ENCODE peak calls at places on chromosomes 7 and 10, in eight cellular contexts. One of them, this sample, is unnamed.

GRCh38 chr10:28991738-28992270 is 297.1 kb upstream of the LYZL1 start:
- DNase-seq in Calu3: peak
- DNase-seq in activated B cell treated with CpG ODN at 0.5 μM for 24 hours: no peak
- DNase-seq in gastrocnemius medialis: no peak
- DNase-seq in nephron progenitor cell: peak
- DNase-seq in AG04450: no peak
- DNase-seq in Caco-2: peak
- DNase-seq in ovary: no peak
- DNase-seq in this sample: peak

GRCh38 chr10:91745086-91745831 is 53.0 kb upstream of the TNKS2 start:
- DNase-seq in Calu3: peak
- DNase-seq in activated B cell treated with CpG ODN at 0.5 μM for 24 hours: no peak
- DNase-seq in gastrocnemius medialis: no peak
- DNase-seq in nephron progenitor cell: peak
- DNase-seq in AG04450: no peak
- DNase-seq in Caco-2: peak
- DNase-seq in ovary: no peak
- DNase-seq in this sample: no peak

GRCh38 chr10:80814147-80814652 is 276.5 kb downstream of the SH2D4B start:
- DNase-seq in Calu3: no peak
- DNase-seq in activated B cell treated with CpG ODN at 0.5 μM for 24 hours: no peak
- DNase-seq in gastrocnemius medialis: no peak
- DNase-seq in nephron progenitor cell: no peak
- DNase-seq in AG04450: no peak
- DNase-seq in Caco-2: no peak
- DNase-seq in ovary: no peak
- DNase-seq in this sample: no peak

GRCh38 chr10:28241766-28242399 is 61.0 kb downstream of the MPP7 start:
- DNase-seq in Calu3: peak
- DNase-seq in activated B cell treated with CpG ODN at 0.5 μM for 24 hours: no peak
- DNase-seq in gastrocnemius medialis: no peak
- DNase-seq in nephron progenitor cell: peak
- DNase-seq in AG04450: peak
- DNase-seq in Caco-2: peak
- DNase-seq in ovary: peak
- DNase-seq in this sample: no peak

GRCh38 chr7:27697861-27698430 is 35.3 kb upstream of the HIBADH start:
- DNase-seq in Calu3: peak
- DNase-seq in activated B cell treated with CpG ODN at 0.5 μM for 24 hours: no peak
- DNase-seq in gastrocnemius medialis: no peak
- DNase-seq in nephron progenitor cell: no peak
- DNase-seq in AG04450: no peak
- DNase-seq in Caco-2: no peak
- DNase-seq in ovary: peak
- DNase-seq in this sample: no peak

GRCh38 chr10:114402871-114403544 is 1.3 kb downstream of the AFAP1L2 start:
- DNase-seq in Calu3: no peak
- DNase-seq in activated B cell treated with CpG ODN at 0.5 μM for 24 hours: no peak
- DNase-seq in gastrocnemius medialis: no peak
- DNase-seq in nephron progenitor cell: peak
- DNase-seq in AG04450: no peak
- DNase-seq in Caco-2: no peak
- DNase-seq in ovary: no peak
- DNase-seq in this sample: no peak

GRCh38 chr10:103535595-103535994 is 42.1 kb downstream of the NEURL1 start:
- DNase-seq in Calu3: no peak
- DNase-seq in activated B cell treated with CpG ODN at 0.5 μM for 24 hours: peak
- DNase-seq in gastrocnemius medialis: no peak
- DNase-seq in nephron progenitor cell: no peak
- DNase-seq in AG04450: no peak
- DNase-seq in Caco-2: no peak
- DNase-seq in ovary: no peak
- DNase-seq in this sample: no peak

GRCh38 chr10:30155401-30155800 is 96.0 kb upstream of the JCAD start:
- DNase-seq in Calu3: no peak
- DNase-seq in activated B cell treated with CpG ODN at 0.5 μM for 24 hours: no peak
- DNase-seq in gastrocnemius medialis: no peak
- DNase-seq in nephron progenitor cell: no peak
- DNase-seq in AG04450: no peak
- DNase-seq in Caco-2: no peak
- DNase-seq in ovary: no peak
- DNase-seq in this sample: no peak

GRCh38 chr10:86795353-86795752 is 38.9 kb downstream of the BMPR1A start:
- DNase-seq in Calu3: no peak
- DNase-seq in activated B cell treated with CpG ODN at 0.5 μM for 24 hours: no peak
- DNase-seq in gastrocnemius medialis: no peak
- DNase-seq in nephron progenitor cell: peak
- DNase-seq in AG04450: peak
- DNase-seq in Caco-2: no peak
- DNase-seq in ovary: no peak
- DNase-seq in this sample: no peak

GRCh38 chr7:23544913-23545354 is 13.2 kb upstream of the TRA2A start:
- DNase-seq in Calu3: peak
- DNase-seq in activated B cell treated with CpG ODN at 0.5 μM for 24 hours: no peak
- DNase-seq in gastrocnemius medialis: no peak
- DNase-seq in nephron progenitor cell: no peak
- DNase-seq in AG04450: no peak
- DNase-seq in Caco-2: peak
- DNase-seq in ovary: no peak
- DNase-seq in this sample: no peak

GRCh38 chr7:155918720-155919399 is 106.6 kb upstream of the SHH start:
- DNase-seq in Calu3: peak
- DNase-seq in activated B cell treated with CpG ODN at 0.5 μM for 24 hours: no peak
- DNase-seq in gastrocnemius medialis: no peak
- DNase-seq in nephron progenitor cell: no peak
- DNase-seq in AG04450: peak
- DNase-seq in Caco-2: peak
- DNase-seq in ovary: no peak
- DNase-seq in this sample: no peak

GRCh38 chr7:7354674-7355073 is 172.3 kb downstream of the C1GALT1 start:
- DNase-seq in Calu3: peak
- DNase-seq in activated B cell treated with CpG ODN at 0.5 μM for 24 hours: no peak
- DNase-seq in gastrocnemius medialis: no peak
- DNase-seq in nephron progenitor cell: no peak
- DNase-seq in AG04450: no peak
- DNase-seq in Caco-2: peak
- DNase-seq in ovary: no peak
- DNase-seq in this sample: no peak

GRCh38 chr10:132163278-132163765 is 23.4 kb upstream of the DPYSL4 start:
- DNase-seq in Calu3: peak
- DNase-seq in activated B cell treated with CpG ODN at 0.5 μM for 24 hours: no peak
- DNase-seq in gastrocnemius medialis: no peak
- DNase-seq in nephron progenitor cell: peak
- DNase-seq in AG04450: no peak
- DNase-seq in Caco-2: peak
- DNase-seq in ovary: no peak
- DNase-seq in this sample: no peak

GRCh38 chr10:23777153-23777552 is 338.3 kb downstream of the OTUD1 start:
- DNase-seq in Calu3: no peak
- DNase-seq in activated B cell treated with CpG ODN at 0.5 μM for 24 hours: no peak
- DNase-seq in gastrocnemius medialis: no peak
- DNase-seq in nephron progenitor cell: no peak
- DNase-seq in AG04450: no peak
- DNase-seq in Caco-2: no peak
- DNase-seq in ovary: no peak
- DNase-seq in this sample: no peak

GRCh38 chr10:25815236-25815635 is 118.8 kb upstream of the MYO3A start:
- DNase-seq in Calu3: no peak
- DNase-seq in activated B cell treated with CpG ODN at 0.5 μM for 24 hours: no peak
- DNase-seq in gastrocnemius medialis: no peak
- DNase-seq in nephron progenitor cell: no peak
- DNase-seq in AG04450: no peak
- DNase-seq in Caco-2: no peak
- DNase-seq in ovary: no peak
- DNase-seq in this sample: no peak

GRCh38 chr10:102268333-102268999 is 23.1 kb downstream of the GBF1 start:
- DNase-seq in Calu3: no peak
- DNase-seq in activated B cell treated with CpG ODN at 0.5 μM for 24 hours: no peak
- DNase-seq in gastrocnemius medialis: no peak
- DNase-seq in nephron progenitor cell: no peak
- DNase-seq in AG04450: no peak
- DNase-seq in Caco-2: no peak
- DNase-seq in ovary: no peak
- DNase-seq in this sample: no peak

GRCh38 chr7:52777423-52777822 is 258.0 kb upstream of the POM121L12 start:
- DNase-seq in Calu3: no peak
- DNase-seq in activated B cell treated with CpG ODN at 0.5 μM for 24 hours: no peak
- DNase-seq in gastrocnemius medialis: no peak
- DNase-seq in nephron progenitor cell: no peak
- DNase-seq in AG04450: no peak
- DNase-seq in Caco-2: no peak
- DNase-seq in ovary: no peak
- DNase-seq in this sample: no peak

GRCh38 chr10:123974406-123974805 is 82.8 kb upstream of the CPXM2 start:
- DNase-seq in Calu3: peak
- DNase-seq in activated B cell treated with CpG ODN at 0.5 μM for 24 hours: no peak
- DNase-seq in gastrocnemius medialis: no peak
- DNase-seq in nephron progenitor cell: no peak
- DNase-seq in AG04450: no peak
- DNase-seq in Caco-2: no peak
- DNase-seq in ovary: no peak
- DNase-seq in this sample: no peak

GRCh38 chr10:92880912-92881311 is 32.6 kb downstream of the EXOC6 start:
- DNase-seq in Calu3: no peak
- DNase-seq in activated B cell treated with CpG ODN at 0.5 μM for 24 hours: no peak
- DNase-seq in gastrocnemius medialis: no peak
- DNase-seq in nephron progenitor cell: no peak
- DNase-seq in AG04450: no peak
- DNase-seq in Caco-2: no peak
- DNase-seq in ovary: no peak
- DNase-seq in this sample: no peak

GRCh38 chr10:92876509-92877036 is 28.3 kb downstream of the EXOC6 start:
- DNase-seq in Calu3: no peak
- DNase-seq in activated B cell treated with CpG ODN at 0.5 μM for 24 hours: no peak
- DNase-seq in gastrocnemius medialis: no peak
- DNase-seq in nephron progenitor cell: no peak
- DNase-seq in AG04450: no peak
- DNase-seq in Caco-2: no peak
- DNase-seq in ovary: no peak
- DNase-seq in this sample: no peak

GRCh38 chr10:92880233-92880861 is 32.0 kb downstream of the EXOC6 start:
- DNase-seq in Calu3: peak
- DNase-seq in activated B cell treated with CpG ODN at 0.5 μM for 24 hours: no peak
- DNase-seq in gastrocnemius medialis: no peak
- DNase-seq in nephron progenitor cell: no peak
- DNase-seq in AG04450: peak
- DNase-seq in Caco-2: peak
- DNase-seq in ovary: no peak
- DNase-seq in this sample: no peak
- TF ChIP-seq CTCF in Calu3: peak
- TF ChIP-seq CTCF in activated B cell treated with CpG ODN at 0.5 μM for 24 hours: no peak
- TF ChIP-seq CTCF in gastrocnemius medialis: peak
- TF ChIP-seq CTCF in nephron progenitor cell: peak
- TF ChIP-seq CTCF in AG04450: peak
- TF ChIP-seq CTCF in Caco-2: peak
- TF ChIP-seq CTCF in ovary: peak
- TF ChIP-seq CTCF in this sample: peak

DNA sequence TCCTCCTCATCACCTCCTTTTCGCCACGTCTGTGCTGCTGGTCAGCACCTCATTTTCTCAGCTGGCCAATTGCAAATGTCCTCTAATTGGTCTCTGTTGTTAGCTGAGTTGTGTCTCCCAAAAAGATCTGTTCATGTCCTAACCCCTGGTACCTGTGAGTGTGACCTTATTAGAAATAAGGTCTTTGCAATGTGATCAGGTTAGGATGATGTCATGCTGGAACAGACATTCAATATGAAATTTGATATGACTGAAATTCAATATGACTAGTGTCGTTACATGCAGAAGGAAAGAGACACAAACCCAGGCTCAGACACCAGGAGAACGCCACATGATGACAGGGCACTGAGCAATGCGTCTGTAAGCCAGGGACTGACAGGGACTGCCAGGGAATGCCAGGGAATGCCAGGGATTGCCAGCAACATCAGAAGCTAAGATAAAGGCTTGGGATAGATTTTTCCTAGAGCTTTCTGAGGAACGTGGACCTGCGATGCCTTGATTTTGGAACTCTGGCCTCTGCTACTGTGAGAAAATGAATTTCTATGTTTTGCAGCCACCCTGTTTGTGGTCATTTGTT is 77.5 kb upstream of the CXCL12 start:
- DNase-seq in Calu3: no peak
- DNase-seq in activated B cell treated with CpG ODN at 0.5 μM for 24 hours: no peak
- DNase-seq in gastrocnemius medialis: no peak
- DNase-seq in nephron progenitor cell: no peak
- DNase-seq in AG04450: no peak
- DNase-seq in Caco-2: no peak
- DNase-seq in ovary: no peak
- DNase-seq in this sample: no peak
- TF ChIP-seq CTCF in Calu3: no peak
- TF ChIP-seq CTCF in activated B cell treated with CpG ODN at 0.5 μM for 24 hours: no peak
- TF ChIP-seq CTCF in gastrocnemius medialis: no peak
- TF ChIP-seq CTCF in nephron progenitor cell: no peak
- TF ChIP-seq CTCF in AG04450: no peak
- TF ChIP-seq CTCF in Caco-2: no peak
- TF ChIP-seq CTCF in ovary: no peak
- TF ChIP-seq CTCF in this sample: no peak

DNA sequence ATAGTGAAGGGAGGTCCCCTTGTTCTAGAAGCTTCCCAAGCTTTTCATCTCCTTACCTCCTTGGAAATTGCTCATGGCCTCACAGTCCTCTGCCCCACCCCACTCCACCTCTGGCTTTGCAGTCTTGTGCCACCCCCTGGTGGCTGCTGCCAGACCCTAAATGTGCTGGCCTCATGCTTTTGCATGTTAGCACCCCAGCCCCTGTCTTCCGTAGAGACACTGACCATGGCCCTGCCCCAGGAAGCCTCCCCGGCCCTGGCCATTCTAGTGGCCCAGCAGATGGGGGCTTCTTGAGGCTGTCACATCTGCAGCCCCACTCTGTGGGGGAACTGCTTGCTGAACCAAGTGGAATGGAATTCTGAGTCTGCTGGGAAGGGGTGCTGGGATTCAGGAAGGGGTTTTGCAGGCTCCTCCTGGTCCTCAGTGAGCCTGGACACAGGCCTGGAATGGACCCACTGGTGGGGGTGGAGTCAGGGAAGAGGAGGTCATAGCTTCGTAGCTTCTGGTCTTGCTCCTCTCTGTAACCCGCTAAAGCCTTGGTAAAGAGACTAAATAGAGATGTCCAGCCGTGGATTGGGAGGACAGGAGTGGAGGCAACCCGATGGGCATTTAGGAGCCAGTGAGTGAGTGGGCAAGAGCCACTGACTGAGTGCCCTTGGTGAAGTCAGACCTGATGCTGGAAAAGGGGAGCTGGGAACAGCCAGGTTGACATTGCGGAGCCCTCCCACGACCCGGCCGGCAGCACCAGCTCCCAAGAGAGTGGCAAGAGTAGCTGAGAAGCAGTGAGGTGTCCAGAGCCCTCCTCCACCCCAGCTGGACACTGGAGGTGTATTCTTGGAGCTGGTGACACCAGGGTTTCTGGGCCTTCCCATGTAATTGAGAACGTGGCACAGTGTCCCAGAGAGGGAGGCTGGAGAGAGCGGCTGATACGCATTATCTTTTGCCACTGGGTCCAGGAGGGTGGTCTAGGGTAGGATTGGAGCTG is 20.9 kb downstream of the RAMP3 start:
- DNase-seq in Calu3: peak
- DNase-seq in activated B cell treated with CpG ODN at 0.5 μM for 24 hours: no peak
- DNase-seq in gastrocnemius medialis: no peak
- DNase-seq in nephron progenitor cell: no peak
- DNase-seq in AG04450: no peak
- DNase-seq in Caco-2: peak
- DNase-seq in ovary: no peak
- DNase-seq in this sample: no peak
- TF ChIP-seq CTCF in Calu3: peak
- TF ChIP-seq CTCF in activated B cell treated with CpG ODN at 0.5 μM for 24 hours: no peak
- TF ChIP-seq CTCF in gastrocnemius medialis: no peak
- TF ChIP-seq CTCF in nephron progenitor cell: no peak
- TF ChIP-seq CTCF in AG04450: peak
- TF ChIP-seq CTCF in Caco-2: peak
- TF ChIP-seq CTCF in ovary: no peak
- TF ChIP-seq CTCF in this sample: peak

GRCh38 chr7:131249003-131249402 is 78.7 kb upstream of the MKLN1 start:
- DNase-seq in Calu3: peak
- DNase-seq in activated B cell treated with CpG ODN at 0.5 μM for 24 hours: no peak
- DNase-seq in gastrocnemius medialis: peak
- DNase-seq in nephron progenitor cell: no peak
- DNase-seq in AG04450: peak
- DNase-seq in Caco-2: no peak
- DNase-seq in ovary: peak
- DNase-seq in this sample: no peak
- TF ChIP-seq CTCF in Calu3: no peak
- TF ChIP-seq CTCF in activated B cell treated with CpG ODN at 0.5 μM for 24 hours: no peak
- TF ChIP-seq CTCF in gastrocnemius medialis: no peak
- TF ChIP-seq CTCF in nephron progenitor cell: no peak
- TF ChIP-seq CTCF in AG04450: no peak
- TF ChIP-seq CTCF in Caco-2: no peak
- TF ChIP-seq CTCF in ovary: no peak
- TF ChIP-seq CTCF in this sample: no peak